ENCODE peak calls at places on chromosomes 16 and 17, in five cellular contexts. D is fibroblast of gingiva, N is upper lobe of right lung, G is NCI-H2171 treated with DMSO at 0.1 percent for 48 hours, T is HEK293T. V is an unnamed sample.

GRCh38 chr17:12277827-12278226 is 257.1 kb downstream of the MAP2K4 start:
- DNase-seq in D (no peak), N (no peak), G (no peak), T (no peak), V (no peak)

GRCh38 chr17:74158761-74159160 is 44.7 kb upstream of the RPL38 start:
- DNase-seq in D (no peak), N (no peak), G (no peak), T (no peak), V (no peak)

GRCh38 chr16:46747777-46748651 is at the start of gene MYLK3:
- DNase-seq in D (no peak), N (peak), G (no peak), T (no peak), V (peak)

GRCh38 chr17:22268912-22269220 is 576.5 kb downstream of the KCNJ18 start:
- DNase-seq in D (no peak), N (no peak), G (no peak), T (no peak), V (no peak)

GRCh38 chr16:86896976-86897375 is 318.6 kb downstream of the FOXL1 start:
- DNase-seq in D (no peak), N (peak), G (no peak), T (no peak), V (no peak)

GRCh38 chr17:33651631-33652030 is 358.5 kb upstream of the ASIC2 start:
- DNase-seq in D (no peak), N (no peak), G (no peak), T (no peak), V (no peak)

GRCh38 chr17:57102122-57102521 is 17.1 kb downstream of the AKAP1 start:
- DNase-seq in D (no peak), N (no peak), G (no peak), T (no peak), V (no peak)

GRCh38 chr17:79088266-79088996 is 13.8 kb downstream of the ENGASE start:
- DNase-seq in D (no peak), N (no peak), G (peak), T (no peak), V (no peak)

GRCh38 chr16:10761388-10761787 is 17.7 kb downstream of the NUBP1 start:
- DNase-seq in D (no peak), N (no peak), G (no peak), T (no peak), V (no peak)

GRCh38 chr17:28335201-28335958 is at the start of the genes IFT20 and TNFAIP1:
- DNase-seq in D (peak), N (peak), G (peak), T (peak), V (peak)

GRCh38 chr16:48445782-48446533 is 60.7 kb upstream of the SIAH1 start:
- DNase-seq in D (no peak), N (no peak), G (no peak), T (no peak), V (no peak)

GRCh38 chr17:64019486-64020067 is 856 bp downstream of the ICAM2 start:
- DNase-seq in D (no peak), N (no peak), G (no peak), T (no peak), V (no peak)

GRCh38 chr17:32824334-32824733 is 52.6 kb downstream of the MYO1D start:
- DNase-seq in D (no peak), N (no peak), G (no peak), T (no peak), V (no peak)

GRCh38 chr16:7398536-7398935 is 65.9 kb downstream of the RBFOX1 start:
- DNase-seq in D (no peak), N (no peak), G (no peak), T (no peak), V (no peak)

GRCh38 chr17:46889992-46890564 is 32.9 kb upstream of the GOSR2 start:
- DNase-seq in D (no peak), N (no peak), G (no peak), T (no peak), V (no peak)

GRCh38 chr16:85989863-85990643 is 91.1 kb downstream of the IRF8 start:
- DNase-seq in D (no peak), N (no peak), G (no peak), T (no peak), V (no peak)

V was measured in neuronal stem cell.